ENCODE peak calls at places on chromosomes 6 and 20, in five cellular contexts. B, R, Z, O and Q are unnamed samples. For H3K9me3, the result is how much of the 10 kb centered on the place peaks cover.

GRCh38 chr6:167330745-167331144 is 5.9 kb downstream of the TTLL2 start:
- DNase-seq in R (no peak), Z (no peak), B (no peak), O (no peak), Q (no peak)

GRCh38 chr6:135411339-135411738 is 86.2 kb downstream of the AHI1 start:
- DNase-seq in Z (no peak), R (no peak), O (no peak), B (no peak), Q (no peak)

GRCh38 chr6:161168281-161168891 is 105.5 kb downstream of the AGPAT4 start:
- DNase-seq in B (no peak), R (no peak), O (peak), Z (peak), Q (no peak)

GRCh38 chr20:32820000-32820697 is 395 bp downstream of the MAPRE1 start:
- DNase-seq in B (peak), O (peak), R (peak), Z (peak), Q (no peak)

GRCh38 chr6:88919032-88919431 is 44.4 kb downstream of the RNGTT start:
- DNase-seq in Z (no peak), B (no peak), O (no peak), R (no peak), Q (no peak)

GRCh38 chr6:136791296-136792065 is 796 bp downstream of the MAP3K5 start:
- DNase-seq in R (peak), O (peak), Z (peak), B (peak), Q (peak)

GRCh38 chr20:8583209-8584106 is 451.4 kb downstream of the PLCB1 start:
- DNase-seq in O (no peak), Z (no peak), B (no peak), R (no peak), Q (no peak)

GRCh38 chr6:121917834-121918559 is 481.5 kb upstream of the HSF2 start:
- DNase-seq in O (no peak), B (no peak), Z (no peak), R (no peak), Q (no peak)

GRCh38 chr6:146582857-146583256 is 15.9 kb upstream of the ADGB start:
- DNase-seq in B (no peak), R (no peak), Z (no peak), O (no peak), Q (peak)

GRCh38 chr6:103675807-103676406 is 1183.8 kb downstream of the HACE1 start:
- DNase-seq in O (no peak), B (no peak), Z (no peak), R (no peak), Q (no peak)

GRCh38 chr6:23650676-23651075 is 475.3 kb upstream of the NRSN1 start:
- DNase-seq in O (no peak), B (no peak), R (no peak), Z (no peak), Q (no peak)

GRCh38 chr20:4813076-4813838 is 91.5 kb downstream of the PRND start:
- DNase-seq in O (no peak), Z (no peak), B (peak), R (no peak), Q (no peak)

GRCh38 chr6:92777146-92777740 is 642.1 kb downstream of the EPHA7 start:
- DNase-seq in R (peak), Z (no peak), B (no peak), O (no peak), Q (no peak)

GRCh38 chr20:36808317-36809257 is 35.0 kb upstream of the DSN1 start:
- DNase-seq in B (peak), Z (peak), R (peak), O (peak), Q (peak)

GRCh38 chr6:50925981-50926380 is 107.3 kb downstream of the TFAP2B start:
- DNase-seq in O (no peak), Z (no peak), R (peak), B (no peak), Q (no peak)

GRCh38 chr20:6075428-6076219 is 21.8 kb upstream of the LRRN4 start:
- DNase-seq in O (no peak), B (no peak), R (no peak), Z (no peak), Q (no peak)

GRCh38 chr6:63097222-63097621 is 114.0 kb upstream of the FKBP1C start:
- DNase-seq in Z (no peak), O (no peak), B (no peak), R (no peak), Q (no peak)

GRCh38 chr20:62535282-62535811 is 59.6 kb upstream of the GATA5 start:
- DNase-seq in R (no peak), Z (no peak), O (no peak), B (no peak), Q (no peak)

GRCh38 chr20:58713801-58714339 is 21.3 kb downstream of the NPEPL1 start:
- DNase-seq in R (no peak), Z (no peak), O (no peak), B (peak), Q (no peak)

GRCh38 chr20:10647909-10648308 is 25.9 kb downstream of the JAG1 start:
- DNase-seq in R (no peak), B (no peak), Z (peak), O (no peak), Q (no peak)

GRCh38 chr20:3616250-3616649 is 46.9 kb downstream of the GFRA4 start:
- DNase-seq in B (no peak), Z (no peak), O (no peak), R (peak), Q (no peak)

GRCh38 chr6:168968801-168969200 is 284.8 kb downstream of the THBS2 start:
- DNase-seq in B (no peak), Z (no peak), R (no peak), O (no peak), Q (no peak)

GRCh38 chr6:6684365-6684833 is 95.9 kb downstream of the LY86 start:
- DNase-seq in B (no peak), R (no peak), Z (no peak), O (no peak), Q (no peak)

GRCh38 chr20:32477594-32478512 is 107.3 kb downstream of the NOL4L start:
- DNase-seq in R (no peak), B (peak), O (no peak), Z (no peak), Q (no peak)

GRCh38 chr6:116556065-116556464 is 2.5 kb downstream of the CALHM4 start:
- DNase-seq in Z (no peak), R (no peak), B (no peak), O (no peak), Q (no peak)

GRCh38 chr6:155287762-155288161 is 23.9 kb downstream of the CLDN20 start:
- DNase-seq in B (no peak), Z (no peak), R (no peak), O (no peak), Q (no peak)

GRCh38 chr20:13149371-13149770 is 71.7 kb upstream of the ISM1 start:
- DNase-seq in B (no peak), O (no peak), R (no peak), Z (no peak), Q (no peak)

GRCh38 chr6:35500782-35501181 is 3.9 kb upstream of the TEAD3 start:
- DNase-seq in R (no peak), Z (no peak), O (no peak), B (no peak), Q (peak)

GRCh38 chr6:138972226-138972665 is 15.8 kb downstream of the REPS1 start:
- DNase-seq in B (no peak), O (no peak), R (no peak), Z (no peak), Q (no peak)

GRCh38 chr6:39217177-39217864 is 12.0 kb downstream of the KCNK5 start:
- DNase-seq in B (no peak), O (peak), R (no peak), Z (no peak), Q (no peak)

GRCh38 chr20:59971428-59971827 is 13.2 kb downstream of the CDH26 start:
- DNase-seq in R (no peak), B (no peak), Z (no peak), O (no peak), Q (no peak)
- H3K9me3 ChIP-seq in R (under half), B (under half), Z (under half), O (under half), Q (under half)

DNA sequence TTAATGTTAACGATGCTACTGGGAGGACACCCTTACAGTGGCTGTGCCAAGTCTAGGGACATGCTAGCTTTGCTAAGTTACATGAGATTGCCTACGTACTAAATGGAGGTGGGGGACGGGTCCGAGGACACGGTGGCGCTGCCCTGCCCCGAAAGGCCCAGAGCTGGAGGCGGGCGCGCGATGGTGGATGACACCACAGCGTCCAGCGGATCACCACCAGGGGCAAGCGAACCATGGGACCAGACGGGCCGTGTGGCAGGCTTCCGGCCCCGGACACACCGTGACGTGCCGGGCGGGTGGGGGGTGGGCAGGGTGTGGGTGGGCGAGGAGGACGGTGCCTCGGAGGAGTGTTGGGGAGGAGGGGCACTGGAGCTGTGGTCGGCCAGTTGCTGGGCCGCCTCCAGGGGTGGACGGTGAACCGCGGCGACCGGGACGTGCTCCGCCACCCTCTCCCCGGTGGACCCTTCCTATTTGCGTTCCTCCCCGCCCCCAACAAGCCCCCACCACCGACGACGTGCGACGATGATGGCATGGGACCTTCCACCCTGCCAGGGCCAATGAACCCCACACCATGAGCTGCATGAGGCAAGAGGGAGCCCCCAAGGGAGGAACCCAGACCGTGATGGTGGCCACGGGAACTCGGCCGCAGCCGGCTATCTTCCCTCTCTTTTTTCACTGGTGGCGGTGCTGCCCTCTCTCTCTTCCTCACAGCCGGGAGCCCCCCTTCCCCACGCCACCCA is 773.3 kb upstream of the DEFB115 start:
- DNase-seq in B (no peak), R (no peak), O (no peak), Z (no peak), Q (no peak)
- H3K9me3 ChIP-seq in B (under half), R (under half), O (under half), Z (under half), Q (under half)

DNA sequence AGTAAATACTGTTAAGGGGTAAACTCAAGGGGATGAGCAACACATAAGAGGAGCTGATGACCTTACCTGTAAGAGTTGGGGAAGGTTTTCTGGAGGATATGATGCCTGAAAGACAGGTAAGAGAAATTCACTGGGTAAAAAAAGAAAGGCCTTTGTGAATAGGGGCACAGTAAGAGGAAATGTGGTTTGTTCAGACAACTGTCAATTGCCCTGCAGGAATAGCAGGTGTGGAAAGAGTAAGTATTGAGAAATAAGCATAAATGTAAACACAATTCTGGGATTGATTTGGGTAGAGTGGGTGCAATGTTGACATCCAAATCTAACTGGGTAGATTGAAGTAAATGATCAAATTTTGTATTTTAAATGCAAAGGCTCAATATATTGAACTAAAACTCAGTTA is 670.0 kb downstream of the DHX35 start:
- DNase-seq in R (no peak), B (no peak), O (no peak), Z (no peak), Q (no peak)
- H3K9me3 ChIP-seq in R (under half), B (under half), O (under half), Z (under half), Q (under half)

GRCh38 chr6:27359231-27359630 is 29.3 kb upstream of the ZNF391 start:
- DNase-seq in B (no peak), O (no peak), R (no peak), Z (no peak), Q (no peak)
- H3K9me3 ChIP-seq in B (under half), O (under half), R (under half), Z (under half), Q (under half)

GRCh38 chr6:125206389-125206788 is 52.8 kb downstream of the TPD52L1 start:
- DNase-seq in R (no peak), O (no peak), Z (no peak), B (no peak), Q (no peak)
- H3K9me3 ChIP-seq in R (under half), O (under half), Z (under half), B (under half), Q (under half)

DNA sequence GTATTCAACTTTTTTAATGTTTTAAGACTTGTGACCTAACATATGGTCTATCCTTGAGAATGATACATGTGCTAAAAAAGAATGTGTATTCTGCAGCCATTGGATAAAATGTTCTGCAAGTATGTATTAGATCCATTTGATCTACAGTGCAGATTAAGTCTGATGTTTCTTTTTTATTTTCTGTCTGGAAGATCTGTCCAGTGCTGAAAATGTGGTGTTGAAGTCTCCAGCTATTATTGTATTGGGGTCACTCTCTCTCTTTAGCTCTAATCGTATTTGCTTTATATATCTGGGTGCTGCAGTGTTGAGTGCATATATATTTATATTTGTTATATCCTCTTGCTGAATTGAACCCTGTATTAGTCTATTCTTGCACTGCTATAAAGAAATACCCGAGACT is 44.2 kb upstream of the TRIM39 start:
- DNase-seq in R (no peak), B (no peak), Z (no peak), O (no peak), Q (no peak)
- H3K9me3 ChIP-seq in R (under half), B (half or more), Z (under half), O (half or more), Q (under half)

GRCh38 chr6:9173229-9173628 is 737.9 kb upstream of the SLC35B3 start:
- DNase-seq in Z (no peak), R (no peak), O (no peak), B (no peak), Q (no peak)

GRCh38 chr6:9172096-9172495 is 736.8 kb upstream of the SLC35B3 start:
- DNase-seq in O (no peak), R (no peak), B (no peak), Z (no peak), Q (no peak)

DNA sequence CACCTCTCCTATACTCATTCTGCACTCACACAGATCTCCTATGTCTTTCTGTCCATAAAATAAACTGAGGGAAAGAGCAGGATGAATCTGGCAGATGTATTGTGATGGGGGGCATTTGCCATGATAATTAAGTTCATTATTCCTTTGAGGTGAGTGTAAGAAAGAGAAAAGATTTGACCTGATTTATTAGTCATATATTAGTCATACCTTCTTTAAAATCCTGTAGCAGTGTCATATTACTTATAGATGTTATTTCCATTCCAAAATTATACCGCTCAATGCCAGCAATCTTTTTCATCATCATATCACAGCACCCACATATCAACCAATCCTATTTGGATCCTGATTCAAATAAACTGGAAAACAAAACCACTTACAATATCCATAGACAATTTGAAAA is 733.3 kb upstream of the SLC35B3 start:
- DNase-seq in R (no peak), B (no peak), O (no peak), Z (no peak), Q (no peak)
- H3K9me3 ChIP-seq in R (under half), B (under half), O (under half), Z (under half), Q (under half)